ENCODE peak calls at places on chromosomes 11 and 22, in eight cellular contexts. H is GM23248, W is fibroblast of lung, V is WERI-Rb-1, B is dorsolateral prefrontal cortex, T is hepatocyte, K is iPS DF 6.9, G is tibial artery. S is an unnamed sample.

GRCh38 chr11:74641905-74642304 is 49.5 kb downstream of the POLD3 start:
- DNase-seq in H (no peak), W (peak; percentile 61), V (peak; percentile 43), B (no peak), T (peak; percentile 51), K (no peak), G (no peak), S (peak; percentile 31)

GRCh38 chr11:102384419-102385052 is 37.5 kb downstream of the BIRC2 start:
- DNase-seq in H (no peak), W (no peak), V (no peak), B (no peak), T (no peak), K (no peak), G (no peak), S (peak; percentile 50)

GRCh38 chr11:23494981-23495380 is 634.7 kb upstream of the CCDC179 start:
- DNase-seq in H (no peak), W (no peak), V (no peak), B (no peak), T (no peak), K (no peak), G (no peak), S (no peak)

GRCh38 chr22:32698926-32699619 is 102.4 kb upstream of the TIMP3 start:
- DNase-seq in H (no peak), W (no peak), V (no peak), B (no peak), T (no peak), K (no peak), G (peak; percentile 83), S (peak; percentile 75)

GRCh38 chr11:65873280-65874156 is 918 bp upstream of the EFEMP2 start:
- DNase-seq in H (peak; percentile 98), W (peak; percentile 92), V (peak; percentile 95), B (peak; percentile 89), T (peak; percentile 98), K (no peak), G (peak; percentile 98), S (peak; percentile 96)

GRCh38 chr11:78201096-78201495 is 12.4 kb downstream of the USP35 start:
- DNase-seq in H (no peak), W (no peak), V (no peak), B (no peak), T (no peak), K (no peak), G (no peak), S (no peak)

GRCh38 chr11:70885721-70886305 is 366.6 kb downstream of the SHANK2 start:
- DNase-seq in H (peak; percentile 17), W (no peak), V (no peak), B (no peak), T (no peak), K (no peak), G (no peak), S (no peak)

GRCh38 chr22:47835726-47836125 is 1073.3 kb downstream of the TBC1D22A start:
- DNase-seq in H (peak; percentile 81), W (peak; percentile 96), V (no peak), B (no peak), T (peak; percentile 48), K (no peak), G (no peak), S (no peak)

GRCh38 chr22:17888439-17888838 is 114.2 kb upstream of the BID start:
- DNase-seq in H (no peak), W (no peak), V (no peak), B (no peak), T (no peak), K (no peak), G (no peak), S (no peak)

GRCh38 chr11:123640029-123640428 is 14.4 kb downstream of the SCN3B start:
- DNase-seq in H (no peak), W (no peak), V (no peak), B (no peak), T (no peak), K (no peak), G (no peak), S (no peak)

GRCh38 chr11:73340164-73340563 is 32.1 kb downstream of the ARHGEF17 start:
- DNase-seq in H (peak; percentile 37), W (no peak), V (no peak), B (no peak), T (no peak), K (no peak), G (no peak), S (no peak)

GRCh38 chr11:115961168-115962003 is 457.2 kb upstream of the CADM1 start:
- DNase-seq in H (no peak), W (no peak), V (peak; percentile 22), B (no peak), T (peak; percentile 33), K (no peak), G (no peak), S (no peak)

GRCh38 chr11:93784935-93785360 is 866 bp downstream of the MED17 start:
- DNase-seq in H (peak; percentile 26), W (peak; percentile 4), V (no peak), B (no peak), T (peak; percentile 6), K (no peak), G (no peak), S (no peak)

GRCh38 chr11:22795914-22796313 is 33.7 kb downstream of the SVIP start:
- DNase-seq in H (peak; percentile 15), W (no peak), V (no peak), B (no peak), T (no peak), K (no peak), G (no peak), S (no peak)

GRCh38 chr11:13260196-13260962 is 17.2 kb upstream of the BMAL1 start:
- DNase-seq in H (peak; percentile 56), W (no peak), V (no peak), B (no peak), T (no peak), K (no peak), G (no peak), S (no peak)

DNA sequence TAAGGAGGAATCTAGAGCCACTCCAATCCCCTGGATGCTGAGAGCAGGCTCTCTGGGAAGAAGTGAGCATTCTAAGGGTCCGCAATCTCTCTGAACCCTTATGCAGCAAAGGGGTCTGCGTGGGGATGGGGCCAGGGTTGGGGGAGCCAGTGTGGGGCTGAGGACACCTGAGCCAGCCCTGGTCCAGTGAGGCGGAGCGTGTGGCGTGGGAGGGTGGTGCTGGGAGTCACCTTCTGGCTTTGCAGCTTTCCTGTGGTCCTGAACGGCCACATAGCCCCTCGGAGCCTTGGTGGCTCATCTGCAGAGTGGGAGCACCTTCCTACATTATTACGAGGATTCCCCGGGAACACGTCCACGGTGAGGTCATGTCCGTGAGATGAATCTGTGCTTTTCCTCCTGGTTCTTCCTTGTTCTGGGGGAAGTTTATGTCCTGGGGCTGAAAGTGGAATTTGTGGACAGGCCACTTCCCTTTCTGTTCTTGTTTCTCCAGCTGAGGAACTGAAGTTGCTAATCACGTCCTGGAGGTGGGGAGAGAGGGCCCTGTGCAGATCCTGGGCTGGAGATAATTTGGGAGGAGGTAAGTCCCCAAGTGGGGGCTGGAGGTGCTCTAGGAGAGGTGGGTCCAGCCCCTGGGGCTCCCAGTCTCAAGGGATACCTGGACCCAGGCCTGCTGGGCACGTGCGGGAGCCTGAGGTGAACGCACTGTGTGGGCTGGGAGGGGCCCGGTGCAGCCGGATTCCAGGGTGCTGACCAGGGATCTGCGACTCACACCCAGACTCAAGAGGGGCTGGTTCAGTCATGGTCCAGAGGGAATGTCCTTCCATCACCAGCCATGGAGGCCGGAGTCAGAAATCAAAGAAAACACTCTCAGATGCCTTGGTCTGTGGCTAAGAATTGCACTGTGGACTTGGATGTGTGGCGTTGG is 6.1 kb downstream of the MRGPRE start:
- DNase-seq in H (peak; percentile 38), W (no peak), V (no peak), B (no peak), T (no peak), K (no peak), G (no peak), S (no peak)
- H3K27me3 ChIP-seq in H (peaks cover 9% of the 10 kb centered on the region), W (peaks cover under 1% of the 10 kb centered on the region), V (no peaks in the 10 kb centered on the region), B (no peaks in the 10 kb centered on the region), T (no peaks in the 10 kb centered on the region), K (no peaks in the 10 kb centered on the region), G (peaks cover 89% of the 10 kb centered on the region), S (no peaks in the 10 kb centered on the region)

DNA sequence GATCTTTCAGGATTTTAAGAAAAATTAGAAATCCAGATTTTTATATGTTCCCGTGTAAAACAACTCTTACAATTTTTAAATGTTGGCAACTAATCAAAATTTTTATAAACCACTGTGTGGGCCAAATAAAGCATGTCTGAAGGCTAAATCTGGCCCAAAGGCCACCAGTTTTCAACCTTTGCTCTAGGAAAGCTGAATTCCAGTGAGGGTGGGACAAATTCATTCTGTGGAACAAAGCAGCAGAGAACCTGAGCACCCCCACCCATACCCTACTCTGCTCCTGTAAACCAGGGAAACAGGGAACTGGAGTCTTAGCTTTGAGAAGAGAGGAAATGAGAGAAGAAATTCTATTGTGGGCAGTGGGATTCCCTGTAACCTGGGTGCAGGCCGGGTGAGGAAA is 20.6 kb downstream of the LRRC32 start:
- DNase-seq in H (no peak), W (peak; percentile 27), V (no peak), B (no peak), T (no peak), K (no peak), G (no peak), S (no peak)
- H3K27me3 ChIP-seq in H (peaks cover 5% of the 10 kb centered on the region), W (peaks cover 3% of the 10 kb centered on the region), V (no peaks in the 10 kb centered on the region), B (peaks cover 3% of the 10 kb centered on the region), T (no peaks in the 10 kb centered on the region), K (no peaks in the 10 kb centered on the region), G (no peaks in the 10 kb centered on the region), S (no peaks in the 10 kb centered on the region)

DNA sequence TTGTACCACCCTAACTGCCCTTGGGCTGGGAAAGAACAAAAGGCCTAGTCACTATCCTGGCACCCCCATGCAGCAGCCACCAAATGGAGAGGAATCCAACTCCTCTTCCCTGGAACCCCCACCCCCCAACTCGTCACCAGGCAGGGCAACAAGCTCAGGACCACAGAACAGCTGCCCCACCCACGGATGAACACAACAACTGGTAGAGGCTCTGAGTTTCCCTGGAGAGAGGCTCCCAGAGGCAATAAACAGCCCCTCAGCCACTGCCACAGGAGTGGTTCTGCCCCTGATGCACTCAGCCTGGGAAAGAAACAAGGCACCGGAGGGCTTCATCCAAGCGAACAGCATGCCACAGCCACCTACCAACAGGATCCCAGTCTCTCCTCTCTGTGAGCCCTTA is 778.4 kb upstream of the FAT3 start:
- DNase-seq in H (no peak), W (no peak), V (no peak), B (no peak), T (no peak), K (no peak), G (no peak), S (no peak)
- H3K27me3 ChIP-seq in H (no peaks in the 10 kb centered on the region), W (no peaks in the 10 kb centered on the region), V (no peaks in the 10 kb centered on the region), B (no peaks in the 10 kb centered on the region), T (no peaks in the 10 kb centered on the region), K (no peaks in the 10 kb centered on the region), G (no peaks in the 10 kb centered on the region), S (no peaks in the 10 kb centered on the region)

GRCh38 chr11:64526795-64527194 is 64.2 kb upstream of the SLC22A12 start:
- DNase-seq in H (no peak), W (no peak), V (no peak), B (no peak), T (no peak), K (no peak), G (no peak), S (no peak)

GRCh38 chr11:64524534-64525042 is 66.4 kb upstream of the SLC22A12 start:
- DNase-seq in H (no peak), W (no peak), V (no peak), B (no peak), T (no peak), K (no peak), G (peak; percentile 47), S (no peak)

GRCh38 chr11:64526356-64526755 is 64.7 kb upstream of the SLC22A12 start:
- DNase-seq in H (no peak), W (no peak), V (no peak), B (no peak), T (no peak), K (no peak), G (peak; percentile 46), S (no peak)

GRCh38 chr11:64523456-64524187 is 67.4 kb upstream of the SLC22A12 start:
- DNase-seq in H (no peak), W (no peak), V (no peak), B (no peak), T (no peak), K (no peak), G (peak; percentile 20), S (no peak)

GRCh38 chr11:64525711-64526110 is 65.3 kb upstream of the SLC22A12 start:
- DNase-seq in H (no peak), W (no peak), V (no peak), B (no peak), T (no peak), K (no peak), G (peak; percentile 53), S (no peak)
- H3K27me3 ChIP-seq in H (peaks cover 61% of the 10 kb centered on the region), W (no peaks in the 10 kb centered on the region), V (no peaks in the 10 kb centered on the region), B (no peaks in the 10 kb centered on the region), T (peaks cover 41% of the 10 kb centered on the region), K (peaks cover 3% of the 10 kb centered on the region), G (peaks cover 77% of the 10 kb centered on the region), S (no peaks in the 10 kb centered on the region)

S was measured in uterus.